ENCODE peak calls at places on chromosomes 1 and 21, in six cellular contexts. One of them, this sample, is unnamed.

GRCh38 chr21:44533891-44534627 is 5.9 kb downstream of the KRTAP10-1 start:
- DNase-seq in lower lobe of right lung: no peak
- DNase-seq in CD4-positive, alpha-beta T cell: no peak
- DNase-seq in cardiac muscle cell: no peak
- DNase-seq in body of pancreas: no peak
- DNase-seq in OCI-LY7: no peak
- DNase-seq in this sample: no peak

GRCh38 chr1:168312718-168313604 is 32.3 kb downstream of the TBX19 start:
- DNase-seq in lower lobe of right lung: no peak
- DNase-seq in body of pancreas: no peak
- DNase-seq in cardiac muscle cell: no peak
- DNase-seq in CD4-positive, alpha-beta T cell: no peak
- DNase-seq in OCI-LY7: no peak
- DNase-seq in this sample: no peak

GRCh38 chr1:108521990-108522393 is 37.9 kb upstream of the EEIG2 start:
- DNase-seq in cardiac muscle cell: no peak
- DNase-seq in body of pancreas: no peak
- DNase-seq in lower lobe of right lung: no peak
- DNase-seq in CD4-positive, alpha-beta T cell: no peak
- DNase-seq in OCI-LY7: no peak
- DNase-seq in this sample: no peak

GRCh38 chr1:61058477-61059245 is 23.7 kb upstream of the NFIA start:
- DNase-seq in OCI-LY7: no peak
- DNase-seq in lower lobe of right lung: no peak
- DNase-seq in CD4-positive, alpha-beta T cell: no peak
- DNase-seq in body of pancreas: no peak
- DNase-seq in cardiac muscle cell: no peak
- DNase-seq in this sample: no peak

GRCh38 chr1:227035316-227035715 is 95.2 kb downstream of the COQ8A start:
- DNase-seq in lower lobe of right lung: no peak
- DNase-seq in CD4-positive, alpha-beta T cell: no peak
- DNase-seq in body of pancreas: no peak
- DNase-seq in cardiac muscle cell: no peak
- DNase-seq in OCI-LY7: no peak
- DNase-seq in this sample: no peak

GRCh38 chr21:38768385-38769071 is 37.2 kb upstream of the ETS2 start:
- DNase-seq in lower lobe of right lung: no peak
- DNase-seq in CD4-positive, alpha-beta T cell: no peak
- DNase-seq in body of pancreas: no peak
- DNase-seq in cardiac muscle cell: no peak
- DNase-seq in OCI-LY7: peak; percentile 19
- DNase-seq in this sample: no peak

GRCh38 chr1:206706806-206707205 is 22.1 kb downstream of the MAPKAPK2 start:
- DNase-seq in cardiac muscle cell: no peak
- DNase-seq in body of pancreas: no peak
- DNase-seq in CD4-positive, alpha-beta T cell: no peak
- DNase-seq in OCI-LY7: no peak
- DNase-seq in lower lobe of right lung: no peak
- DNase-seq in this sample: no peak

GRCh38 chr21:29208666-29209059 is 78.2 kb downstream of the MAP3K7CL start:
- DNase-seq in OCI-LY7: no peak
- DNase-seq in lower lobe of right lung: no peak
- DNase-seq in CD4-positive, alpha-beta T cell: no peak
- DNase-seq in cardiac muscle cell: no peak
- DNase-seq in body of pancreas: no peak
- DNase-seq in this sample: no peak

GRCh38 chr1:29810121-29811120 is 574.1 kb downstream of the PTPRU start:
- DNase-seq in CD4-positive, alpha-beta T cell: no peak
- DNase-seq in OCI-LY7: no peak
- DNase-seq in cardiac muscle cell: no peak
- DNase-seq in body of pancreas: no peak
- DNase-seq in lower lobe of right lung: no peak
- DNase-seq in this sample: no peak

GRCh38 chr1:152796421-152796820 is at the start of gene LCE1D:
- DNase-seq in OCI-LY7: no peak
- DNase-seq in cardiac muscle cell: no peak
- DNase-seq in lower lobe of right lung: no peak
- DNase-seq in CD4-positive, alpha-beta T cell: no peak
- DNase-seq in body of pancreas: no peak
- DNase-seq in this sample: no peak

GRCh38 chr1:68207129-68207689 is 25.1 kb downstream of the WLS start:
- DNase-seq in cardiac muscle cell: no peak
- DNase-seq in CD4-positive, alpha-beta T cell: no peak
- DNase-seq in lower lobe of right lung: no peak
- DNase-seq in body of pancreas: no peak
- DNase-seq in OCI-LY7: no peak
- DNase-seq in this sample: no peak

DNA sequence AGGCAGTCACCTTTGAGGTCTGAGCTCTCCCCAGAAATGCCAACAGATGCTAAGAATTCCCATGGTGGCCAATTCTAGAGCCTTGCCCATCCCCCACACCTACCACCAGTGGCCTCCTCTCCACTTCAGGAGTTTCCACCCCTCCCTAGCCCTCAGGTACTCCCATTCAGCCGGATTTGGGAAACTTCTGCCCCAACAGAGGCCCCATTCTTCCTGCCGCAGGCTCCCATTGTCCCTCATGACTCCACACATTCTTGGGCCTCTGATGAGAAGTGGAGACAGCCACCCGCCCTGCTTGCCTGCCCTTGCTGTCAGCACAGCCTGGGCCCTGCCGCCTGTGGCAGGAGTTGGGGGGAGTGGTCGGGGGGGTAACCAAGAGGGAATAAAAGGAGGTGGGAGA is 4.6 kb downstream of the BLACAT1 start:
- DNase-seq in OCI-LY7: no peak
- DNase-seq in body of pancreas: no peak
- DNase-seq in lower lobe of right lung: no peak
- DNase-seq in CD4-positive, alpha-beta T cell: no peak
- DNase-seq in cardiac muscle cell: no peak
- DNase-seq in this sample: no peak
- H3K27ac ChIP-seq in OCI-LY7: no peak overlapping the region
- H3K27ac ChIP-seq in body of pancreas: no peak overlapping the region
- H3K27ac ChIP-seq in lower lobe of right lung: no peak overlapping the region
- H3K27ac ChIP-seq in CD4-positive, alpha-beta T cell: no peak overlapping the region
- H3K27ac ChIP-seq in cardiac muscle cell: no peak overlapping the region
- H3K27ac ChIP-seq in this sample: no peak overlapping the region

GRCh38 chr1:113947388-113948107 is 18.4 kb downstream of the HIPK1 start:
- DNase-seq in body of pancreas: no peak
- DNase-seq in OCI-LY7: peak; percentile 29
- DNase-seq in lower lobe of right lung: no peak
- DNase-seq in cardiac muscle cell: no peak
- DNase-seq in CD4-positive, alpha-beta T cell: no peak
- DNase-seq in this sample: no peak

GRCh38 chr1:113943028-113943811 is 14.1 kb downstream of the HIPK1 start:
- DNase-seq in body of pancreas: no peak
- DNase-seq in OCI-LY7: no peak
- DNase-seq in CD4-positive, alpha-beta T cell: no peak
- DNase-seq in lower lobe of right lung: no peak
- DNase-seq in cardiac muscle cell: no peak
- DNase-seq in this sample: no peak

GRCh38 chr1:113946668-113947387 is 17.7 kb downstream of the HIPK1 start:
- DNase-seq in cardiac muscle cell: peak; percentile 58
- DNase-seq in CD4-positive, alpha-beta T cell: no peak
- DNase-seq in OCI-LY7: no peak
- DNase-seq in lower lobe of right lung: no peak
- DNase-seq in body of pancreas: no peak
- DNase-seq in this sample: no peak

GRCh38 chr1:113946112-113946511 is 17.0 kb downstream of the HIPK1 start:
- DNase-seq in OCI-LY7: peak; percentile 89
- DNase-seq in lower lobe of right lung: no peak
- DNase-seq in body of pancreas: no peak
- DNase-seq in cardiac muscle cell: no peak
- DNase-seq in CD4-positive, alpha-beta T cell: no peak
- DNase-seq in this sample: no peak

GRCh38 chr1:113945329-113945728 is 16.2 kb downstream of the HIPK1 start:
- DNase-seq in lower lobe of right lung: no peak
- DNase-seq in body of pancreas: no peak
- DNase-seq in cardiac muscle cell: no peak
- DNase-seq in OCI-LY7: no peak
- DNase-seq in CD4-positive, alpha-beta T cell: no peak
- DNase-seq in this sample: no peak
- TF ChIP-seq CTCF in lower lobe of right lung: no peak
- TF ChIP-seq CTCF in body of pancreas: no peak
- TF ChIP-seq CTCF in cardiac muscle cell: no peak
- TF ChIP-seq CTCF in OCI-LY7: no peak
- TF ChIP-seq CTCF in CD4-positive, alpha-beta T cell: no peak
- TF ChIP-seq CTCF in this sample: no peak

GRCh38 chr21:20341431-20341830 is 656.8 kb upstream of the NCAM2 start:
- DNase-seq in lower lobe of right lung: no peak
- DNase-seq in cardiac muscle cell: no peak
- DNase-seq in CD4-positive, alpha-beta T cell: no peak
- DNase-seq in OCI-LY7: no peak
- DNase-seq in body of pancreas: no peak
- DNase-seq in this sample: no peak

GRCh38 chr21:20343186-20343585 is 655.0 kb upstream of the NCAM2 start:
- DNase-seq in OCI-LY7: no peak
- DNase-seq in lower lobe of right lung: no peak
- DNase-seq in CD4-positive, alpha-beta T cell: no peak
- DNase-seq in cardiac muscle cell: no peak
- DNase-seq in body of pancreas: no peak
- DNase-seq in this sample: no peak
- H3K9me3 ChIP-seq in OCI-LY7: peaks cover 9% of the 10 kb centered on the region
- H3K9me3 ChIP-seq in lower lobe of right lung: no peaks in the 10 kb centered on the region
- H3K9me3 ChIP-seq in CD4-positive, alpha-beta T cell: no peaks in the 10 kb centered on the region
- H3K9me3 ChIP-seq in cardiac muscle cell: no peaks in the 10 kb centered on the region
- H3K9me3 ChIP-seq in body of pancreas: no peaks in the 10 kb centered on the region
- H3K9me3 ChIP-seq in this sample: peaks cover 2% of the 10 kb centered on the region

GRCh38 chr1:116767782-116768382 is 13.7 kb downstream of the CD2 start:
- DNase-seq in body of pancreas: no peak
- DNase-seq in CD4-positive, alpha-beta T cell: no peak
- DNase-seq in lower lobe of right lung: no peak
- DNase-seq in OCI-LY7: no peak
- DNase-seq in cardiac muscle cell: no peak
- DNase-seq in this sample: no peak
- H3K27ac ChIP-seq in body of pancreas: no peak overlapping the region
- H3K27ac ChIP-seq in CD4-positive, alpha-beta T cell: peak overlapping the region; percentile 88
- H3K27ac ChIP-seq in lower lobe of right lung: no peak overlapping the region
- H3K27ac ChIP-seq in OCI-LY7: peak overlapping the region; percentile 95
- H3K27ac ChIP-seq in cardiac muscle cell: no peak overlapping the region
- H3K27ac ChIP-seq in this sample: no peak overlapping the region

GRCh38 chr1:193104906-193105820 is at the start of gene GLRX2:
- DNase-seq in CD4-positive, alpha-beta T cell: peak; percentile 28
- DNase-seq in OCI-LY7: peak; percentile 75
- DNase-seq in lower lobe of right lung: peak; percentile 91
- DNase-seq in cardiac muscle cell: peak; percentile 91
- DNase-seq in body of pancreas: peak; percentile 88
- DNase-seq in this sample: peak; percentile 90
- TF ChIP-seq CTCF in CD4-positive, alpha-beta T cell: no peak
- TF ChIP-seq CTCF in OCI-LY7: peak; percentile 42
- TF ChIP-seq CTCF in lower lobe of right lung: peak; percentile 22
- TF ChIP-seq CTCF in cardiac muscle cell: no peak
- TF ChIP-seq CTCF in body of pancreas: peak; percentile 21
- TF ChIP-seq CTCF in this sample: peak; percentile 22

GRCh38 chr1:11783556-11783955 is 21.6 kb downstream of the C1orf167 start:
- DNase-seq in CD4-positive, alpha-beta T cell: no peak
- DNase-seq in OCI-LY7: peak; percentile 56
- DNase-seq in body of pancreas: no peak
- DNase-seq in lower lobe of right lung: no peak
- DNase-seq in cardiac muscle cell: no peak
- DNase-seq in this sample: no peak

GRCh38 chr1:11780380-11781147 is 18.6 kb downstream of the C1orf167 start:
- DNase-seq in lower lobe of right lung: no peak
- DNase-seq in OCI-LY7: no peak
- DNase-seq in body of pancreas: no peak
- DNase-seq in cardiac muscle cell: no peak
- DNase-seq in CD4-positive, alpha-beta T cell: no peak
- DNase-seq in this sample: no peak

GRCh38 chr1:11779715-11780379 is 17.9 kb downstream of the C1orf167 start:
- DNase-seq in cardiac muscle cell: no peak
- DNase-seq in OCI-LY7: no peak
- DNase-seq in lower lobe of right lung: no peak
- DNase-seq in CD4-positive, alpha-beta T cell: no peak
- DNase-seq in body of pancreas: no peak
- DNase-seq in this sample: peak; percentile 74

GRCh38 chr1:11782127-11782708 is 20.2 kb downstream of the C1orf167 start:
- DNase-seq in cardiac muscle cell: no peak
- DNase-seq in body of pancreas: no peak
- DNase-seq in lower lobe of right lung: no peak
- DNase-seq in CD4-positive, alpha-beta T cell: no peak
- DNase-seq in OCI-LY7: no peak
- DNase-seq in this sample: no peak

DNA sequence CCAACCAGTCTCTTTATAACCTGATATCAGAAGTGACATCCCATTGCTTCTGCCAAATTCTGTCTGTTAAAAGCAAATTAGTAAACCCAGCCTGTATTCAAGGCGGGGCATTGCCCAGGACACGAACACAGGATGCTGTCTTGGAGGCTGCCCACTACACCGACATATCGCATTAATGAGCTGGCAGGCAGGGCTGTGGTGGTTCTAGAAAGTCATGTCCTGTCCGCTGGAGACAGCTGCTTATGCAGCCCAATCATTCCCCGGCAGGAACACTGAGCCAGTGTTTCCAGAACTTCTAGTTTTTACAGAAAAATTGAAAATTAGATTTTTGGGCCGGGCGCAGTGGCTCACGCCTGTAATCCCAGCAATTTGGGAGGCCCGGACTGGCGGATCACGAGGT is 19.3 kb downstream of the C1orf167 start:
- DNase-seq in body of pancreas: no peak
- DNase-seq in CD4-positive, alpha-beta T cell: no peak
- DNase-seq in cardiac muscle cell: no peak
- DNase-seq in OCI-LY7: no peak
- DNase-seq in lower lobe of right lung: no peak
- DNase-seq in this sample: no peak
- H3K9me3 ChIP-seq in body of pancreas: no peaks in the 10 kb centered on the region
- H3K9me3 ChIP-seq in CD4-positive, alpha-beta T cell: no peaks in the 10 kb centered on the region
- H3K9me3 ChIP-seq in cardiac muscle cell: no peaks in the 10 kb centered on the region
- H3K9me3 ChIP-seq in OCI-LY7: no peaks in the 10 kb centered on the region
- H3K9me3 ChIP-seq in lower lobe of right lung: no peaks in the 10 kb centered on the region
- H3K9me3 ChIP-seq in this sample: no peaks in the 10 kb centered on the region

GRCh38 chr1:54764132-54764921 is at the start of gene PARS2:
- DNase-seq in cardiac muscle cell: peak; percentile 100
- DNase-seq in lower lobe of right lung: peak; percentile 98
- DNase-seq in OCI-LY7: peak; percentile 100
- DNase-seq in body of pancreas: peak; percentile 98
- DNase-seq in CD4-positive, alpha-beta T cell: peak; percentile 91
- DNase-seq in this sample: peak; percentile 98

GRCh38 chr1:54763814-54764131 is 550 bp downstream of the PARS2 start:
- DNase-seq in cardiac muscle cell: no peak
- DNase-seq in body of pancreas: no peak
- DNase-seq in lower lobe of right lung: no peak
- DNase-seq in OCI-LY7: no peak
- DNase-seq in CD4-positive, alpha-beta T cell: no peak
- DNase-seq in this sample: no peak

GRCh38 chr1:54767526-54767925 is 3.2 kb upstream of the PARS2 start:
- DNase-seq in body of pancreas: no peak
- DNase-seq in OCI-LY7: no peak
- DNase-seq in cardiac muscle cell: no peak
- DNase-seq in lower lobe of right lung: no peak
- DNase-seq in CD4-positive, alpha-beta T cell: no peak
- DNase-seq in this sample: no peak

GRCh38 chr1:54766726-54767125 is 2.4 kb upstream of the PARS2 start:
- DNase-seq in OCI-LY7: no peak
- DNase-seq in CD4-positive, alpha-beta T cell: no peak
- DNase-seq in body of pancreas: no peak
- DNase-seq in lower lobe of right lung: no peak
- DNase-seq in cardiac muscle cell: no peak
- DNase-seq in this sample: no peak

GRCh38 chr1:54764922-54765561 is 719 bp upstream of the PARS2 start:
- DNase-seq in CD4-positive, alpha-beta T cell: no peak
- DNase-seq in cardiac muscle cell: no peak
- DNase-seq in body of pancreas: no peak
- DNase-seq in lower lobe of right lung: no peak
- DNase-seq in OCI-LY7: no peak
- DNase-seq in this sample: no peak
- H3K27ac ChIP-seq in CD4-positive, alpha-beta T cell: no peak overlapping the region
- H3K27ac ChIP-seq in cardiac muscle cell: no peak overlapping the region
- H3K27ac ChIP-seq in body of pancreas: no peak overlapping the region
- H3K27ac ChIP-seq in lower lobe of right lung: peak overlapping the region; percentile 59
- H3K27ac ChIP-seq in OCI-LY7: no peak overlapping the region
- H3K27ac ChIP-seq in this sample: peak overlapping the region; percentile 60

This sample was measured in left lung.